ENCODE peak calls at places on chromosomes 7 and 10, in six cellular contexts. Z, C, N, V, A and Q are unnamed samples.
A peak's percentile ranks its signal among the peaks of the same experiment; 100 is the strongest.

GRCh38 chr10:55500931-55501559 is 700.0 kb upstream of the PCDH15 start:
- DNase-seq in Z (no peak), C (no peak), N (peak; percentile 21), V (peak; percentile 3), A (no peak), Q (peak; percentile 69)

GRCh38 chr7:132622081-132622480 is 45.8 kb upstream of the PLXNA4 start:
- DNase-seq in Z (no peak), C (no peak), N (peak; percentile 60), V (no peak), A (no peak), Q (no peak)

GRCh38 chr10:100341953-100342626 is 4.9 kb upstream of the SCD start:
- DNase-seq in Z (peak; percentile 33), C (no peak), N (peak; percentile 47), V (peak; percentile 73), A (no peak), Q (peak; percentile 81)

GRCh38 chr10:97080051-97080776 is 105.5 kb downstream of the SLIT1 start:
- DNase-seq in Z (no peak), C (no peak), N (no peak), V (no peak), A (no peak), Q (no peak)

GRCh38 chr7:138116156-138116555 is 39.9 kb downstream of the AKR1D1 start:
- DNase-seq in Z (no peak), C (no peak), N (peak; percentile 91), V (no peak), A (no peak), Q (peak; percentile 54)

GRCh38 chr10:123427386-123427785 is 238.8 kb upstream of the GPR26 start:
- DNase-seq in Z (no peak), C (no peak), N (no peak), V (no peak), A (no peak), Q (peak; percentile 8)

GRCh38 chr10:4512557-4513286 is 313.3 kb upstream of the AKR1E2 start:
- DNase-seq in Z (no peak), C (no peak), N (peak; percentile 59), V (peak; percentile 34), A (no peak), Q (peak; percentile 48)

GRCh38 chr7:105743351-105743812 is 133.0 kb downstream of the ATXN7L1 start:
- DNase-seq in Z (no peak), C (no peak), N (no peak), V (no peak), A (no peak), Q (no peak)

GRCh38 chr7:101363734-101364374 is 1.2 kb downstream of the COL26A1 start:
- DNase-seq in Z (peak; percentile 66), C (peak; percentile 78), N (peak; percentile 45), V (peak; percentile 98), A (no peak), Q (peak; percentile 89)

GRCh38 chr7:151849008-151849878 is 27.7 kb downstream of the PRKAG2 start:
- DNase-seq in Z (no peak), C (peak; percentile 41), N (no peak), V (no peak), A (no peak), Q (no peak)

GRCh38 chr7:151137076-151137611 is 30.4 kb downstream of the GBX1 start:
- DNase-seq in Z (no peak), C (peak; percentile 41), N (no peak), V (peak; percentile 54), A (peak; percentile 7), Q (peak; percentile 29)

GRCh38 chr10:18350340-18350739 is 210.1 kb downstream of the CACNB2 start:
- DNase-seq in Z (no peak), C (no peak), N (no peak), V (no peak), A (no peak), Q (no peak)

GRCh38 chr7:56009695-56010094 is 41.5 kb downstream of the PSPH start:
- DNase-seq in Z (no peak), C (no peak), N (peak; percentile 49), V (no peak), A (peak; percentile 56), Q (no peak)

GRCh38 chr10:132899054-132899750 is 43.2 kb downstream of the CFAP46 start:
- DNase-seq in Z (no peak), C (peak; percentile 46), N (no peak), V (no peak), A (peak; percentile 28), Q (no peak)

GRCh38 chr10:80070068-80070467 is 8.4 kb upstream of the TMEM254 start:
- DNase-seq in Z (no peak), C (peak; percentile 55), N (no peak), V (no peak), A (no peak), Q (no peak)

GRCh38 chr7:127504715-127505114 is 80.7 kb downstream of the GCC1 start:
- DNase-seq in Z (no peak), C (no peak), N (no peak), V (peak; percentile 42), A (no peak), Q (peak; percentile 53)

GRCh38 chr7:74388880-74389415 is 64.8 kb upstream of the GTF2IRD1 start:
- DNase-seq in Z (no peak), C (no peak), N (no peak), V (peak; percentile 23), A (no peak), Q (no peak)

GRCh38 chr10:110783509-110784103 is 88.1 kb upstream of the PDCD4 start:
- DNase-seq in Z (peak; percentile 67), C (no peak), N (no peak), V (no peak), A (no peak), Q (no peak)

GRCh38 chr10:20596065-20596760 is 300.9 kb downstream of the NEBL start:
- DNase-seq in Z (no peak), C (no peak), N (peak; percentile 83), V (no peak), A (no peak), Q (no peak)

GRCh38 chr10:84626688-84627087 is 298.3 kb downstream of the CCSER2 start:
- DNase-seq in Z (no peak), C (no peak), N (no peak), V (no peak), A (no peak), Q (no peak)

GRCh38 chr10:5650664-5651063 is 15.7 kb downstream of the ASB13 start:
- DNase-seq in Z (no peak), C (no peak), N (no peak), V (no peak), A (no peak), Q (no peak)

GRCh38 chr10:5654218-5654755 is 12.1 kb downstream of the ASB13 start:
- DNase-seq in Z (no peak), C (no peak), N (no peak), V (no peak), A (no peak), Q (no peak)

GRCh38 chr10:5655003-5655600 is 11.3 kb downstream of the ASB13 start:
- DNase-seq in Z (no peak), C (no peak), N (no peak), V (no peak), A (no peak), Q (no peak)

GRCh38 chr10:5651086-5651764 is 15.2 kb downstream of the ASB13 start:
- DNase-seq in Z (no peak), C (no peak), N (no peak), V (no peak), A (no peak), Q (no peak)

GRCh38 chr10:5652746-5653145 is 13.6 kb downstream of the ASB13 start:
- DNase-seq in Z (no peak), C (no peak), N (no peak), V (no peak), A (no peak), Q (no peak)
- TF ChIP-seq CTCF in Z (no peak), C (no peak), N (no peak), V (no peak), A (no peak), Q (no peak)

GRCh38 chr10:95278061-95278988 is 12.5 kb downstream of the PDLIM1 start:
- DNase-seq in Z (no peak), C (peak; percentile 71), N (peak; percentile 60), V (no peak), A (no peak), Q (no peak)

GRCh38 chr10:95276367-95277200 is 14.2 kb downstream of the PDLIM1 start:
- DNase-seq in Z (no peak), C (no peak), N (peak; percentile 51), V (no peak), A (no peak), Q (no peak)

GRCh38 chr10:95275726-95276366 is 15.0 kb downstream of the PDLIM1 start:
- DNase-seq in Z (no peak), C (no peak), N (peak; percentile 83), V (no peak), A (no peak), Q (no peak)

GRCh38 chr10:95277614-95278013 is 13.2 kb downstream of the PDLIM1 start:
- DNase-seq in Z (no peak), C (no peak), N (no peak), V (no peak), A (no peak), Q (no peak)

DNA sequence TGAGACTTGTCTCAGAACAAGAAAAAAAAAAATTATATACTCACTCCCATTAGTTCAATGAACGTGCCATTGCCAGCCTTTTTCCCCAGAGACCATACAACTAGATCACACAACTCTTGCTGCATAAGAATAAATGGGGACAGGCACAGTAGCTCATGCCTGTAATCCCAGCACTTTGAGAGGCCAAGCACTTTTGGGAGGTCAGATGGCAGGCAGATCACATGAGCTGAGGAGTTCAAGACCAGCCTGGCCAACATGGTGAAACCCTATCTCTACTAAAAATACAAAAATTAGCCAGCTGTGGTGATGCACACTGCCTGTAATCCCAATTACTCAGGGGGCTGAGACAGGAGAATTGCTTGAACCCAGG is 13.6 kb downstream of the PDLIM1 start:
- DNase-seq in Z (no peak), C (peak; percentile 78), N (no peak), V (no peak), A (no peak), Q (no peak)
- H3K4me1 ChIP-seq in Z (no peaks in the 10 kb centered on the region), C (peaks cover 80% of the 10 kb centered on the region), N (peaks cover 38% of the 10 kb centered on the region), V (peaks cover 37% of the 10 kb centered on the region), A (peaks cover 7% of the 10 kb centered on the region), Q (peaks cover 93% of the 10 kb centered on the region)

DNA sequence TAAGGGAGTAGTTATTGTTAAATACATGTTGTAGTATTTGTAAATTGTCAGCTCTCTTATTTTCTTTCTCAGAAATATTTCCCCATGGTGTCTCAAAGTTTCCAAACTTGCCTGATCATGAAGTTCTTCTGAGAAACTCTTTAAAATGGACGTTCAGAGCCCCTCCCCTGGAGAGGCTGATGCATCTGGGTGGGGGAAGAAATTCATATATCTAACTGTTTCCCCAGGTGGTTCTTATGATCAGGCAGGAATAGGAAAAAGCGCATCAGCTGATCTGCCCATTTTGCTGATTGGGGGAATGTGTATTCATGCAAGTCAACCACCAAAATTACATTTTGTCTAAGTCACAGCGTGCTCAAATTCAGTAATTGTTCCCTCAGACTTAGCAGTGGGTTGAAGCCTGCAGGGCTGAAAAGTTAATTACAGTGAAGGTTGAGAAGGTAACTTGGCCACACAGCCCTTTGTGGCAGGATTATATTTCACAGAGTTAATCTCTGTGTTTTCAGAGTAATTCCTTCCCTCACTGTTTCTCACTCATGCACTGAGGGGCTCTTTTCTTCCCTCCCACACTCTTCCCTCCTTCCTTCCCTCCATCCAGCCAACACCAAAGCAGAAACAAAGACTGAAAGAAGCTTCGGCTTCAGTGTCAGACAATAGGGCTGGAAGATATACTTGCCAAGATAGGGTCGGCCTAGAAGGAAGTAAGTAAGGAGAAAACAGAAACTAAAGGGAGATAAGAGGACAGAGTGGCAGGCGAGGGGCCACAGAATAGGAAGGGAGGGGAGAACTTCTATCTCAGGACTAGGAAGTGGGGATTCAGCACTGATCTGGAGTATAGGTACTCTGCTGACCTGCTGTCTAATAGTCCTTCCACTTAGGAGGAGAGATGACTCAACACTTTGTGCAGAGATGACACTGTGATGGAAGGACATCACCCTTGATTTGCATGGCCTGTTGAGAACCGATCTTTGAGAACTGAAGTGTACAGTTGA is 50.5 kb upstream of the STARD3NL start:
- DNase-seq in Z (no peak), C (no peak), N (no peak), V (no peak), A (no peak), Q (no peak)
- TF ChIP-seq CTCF in Z (no peak), C (no peak), N (no peak), V (no peak), A (no peak), Q (no peak)

GRCh38 chr7:148701414-148701813 is 2.7 kb downstream of the CUL1 start:
- DNase-seq in Z (no peak), C (no peak), N (peak; percentile 45), V (no peak), A (no peak), Q (no peak)
- H3K4me1 ChIP-seq in Z (peaks cover 62% of the 10 kb centered on the region), C (peaks cover 62% of the 10 kb centered on the region), N (peaks cover 13% of the 10 kb centered on the region), V (peaks cover 34% of the 10 kb centered on the region), A (peaks cover 6% of the 10 kb centered on the region), Q (peaks cover 39% of the 10 kb centered on the region)